ENCODE peak calls at places on chromosomes 2 and 18, in four cellular contexts. J is kidney epithelial cell; D is NCI-H774; N is activated T-cell treated with anti-CD3 and anti-CD28 coated beads, Interleukin-2, amount 50 U/mL, for 48 hours. O is an unnamed sample.

GRCh38 chr2:238856713-238857567 is 9.1 kb downstream of the TWIST2 start:
- DNase-seq in J (no peak), D (no peak), N (no peak), O (no peak)

GRCh38 chr2:231418820-231419640 is 23.5 kb downstream of the B3GNT7 start:
- DNase-seq in J (no peak), D (no peak), N (no peak), O (no peak)

GRCh38 chr18:59748628-59749360 is 51.6 kb upstream of the CCBE1 start:
- DNase-seq in J (peak), D (no peak), N (no peak), O (no peak)

GRCh38 chr2:197657562-197657961 is 17.8 kb downstream of the RFTN2 start:
- DNase-seq in J (no peak), D (no peak), N (no peak), O (no peak)

GRCh38 chr2:13537771-13538349 is 821.1 kb downstream of the TRIB2 start:
- DNase-seq in J (no peak), D (no peak), N (no peak), O (no peak)

GRCh38 chr2:62410015-62410453 is 96.0 kb downstream of the TMEM17 start:
- DNase-seq in J (no peak), D (no peak), N (no peak), O (no peak)

GRCh38 chr2:174779361-174779928 is 15.2 kb upstream of the CHRNA1 start:
- DNase-seq in J (no peak), D (peak), N (no peak), O (peak)

GRCh38 chr2:213213186-213213585 is 61.8 kb upstream of the IKZF2 start:
- DNase-seq in J (no peak), D (no peak), N (no peak), O (no peak)

GRCh38 chr18:3265564-3266033 is 3.7 kb downstream of the MYL12B start:
- DNase-seq in J (no peak), D (no peak), N (no peak), O (no peak)

GRCh38 chr18:58579561-58580047 is 49.3 kb downstream of the ALPK2 start:
- DNase-seq in J (no peak), D (no peak), N (no peak), O (no peak)

GRCh38 chr2:42021490-42021889 is 26.3 kb upstream of the PKDCC start:
- DNase-seq in J (no peak), D (no peak), N (no peak), O (no peak)

GRCh38 chr2:113240915-113241911 is 37.5 kb downstream of the PAX8 start:
- DNase-seq in J (peak), D (no peak), N (peak), O (no peak)

GRCh38 chr18:22606563-22607283 is 189.0 kb upstream of the CTAGE1 start:
- DNase-seq in J (no peak), D (no peak), N (no peak), O (no peak)

GRCh38 chr18:52812834-52813233 is 472.8 kb downstream of the DCC start:
- DNase-seq in J (no peak), D (no peak), N (no peak), O (no peak)

GRCh38 chr2:175575346-175576258 is 394.1 kb upstream of the ATP5MC3 start:
- DNase-seq in J (no peak), D (no peak), N (no peak), O (peak)

GRCh38 chr2:154697422-154698237 is 865 bp upstream of the KCNJ3 start:
- DNase-seq in J (no peak), D (peak), N (peak), O (peak)

GRCh38 chr18:74412106-74412880 is 44.8 kb downstream of the DIPK1C start:
- DNase-seq in J (no peak), D (peak), N (no peak), O (peak)